ENCODE peak calls at places on chromosomes 3 and 15, in five cellular contexts. K is RWPE2, P is choroid plexus epithelial cell, J is progenitor cell of endocrine pancreas, L is endothelial cell. W is an unnamed sample.
A peak's percentile ranks its signal among the peaks of the same experiment; 100 is the strongest.

GRCh38 chr15:98898122-98898521 is 109.5 kb downstream of the PGPEP1L start:
- DNase-seq in P (no peak), K (no peak), L (no peak), J (no peak), W (no peak)

GRCh38 chr3:54818942-54819341 is 108.9 kb downstream of the LRTM1 start:
- DNase-seq in J (no peak), K (no peak), P (no peak), L (no peak), W (no peak)

GRCh38 chr15:69807752-69808151 is 290.0 kb downstream of the TLE3 start:
- DNase-seq in J (no peak), L (no peak), P (peak; percentile 63), K (no peak), W (peak; percentile 92)

GRCh38 chr15:58918239-58918638 is 15.2 kb downstream of the SLTM start:
- DNase-seq in J (no peak), L (no peak), K (no peak), P (no peak), W (no peak)

GRCh38 chr15:48866141-48866563 is 11.8 kb upstream of the EID1 start:
- DNase-seq in L (no peak), K (no peak), P (no peak), J (no peak), W (no peak)

GRCh38 chr3:6528951-6529350 is 332.0 kb upstream of the GRM7 start:
- DNase-seq in P (no peak), L (no peak), J (no peak), K (no peak), W (no peak)

GRCh38 chr3:15345051-15345607 is 12.7 kb upstream of the SH3BP5 start:
- DNase-seq in L (no peak), K (no peak), J (no peak), P (no peak), W (no peak)

GRCh38 chr3:135145581-135145980 is 350.5 kb downstream of the EPHB1 start:
- DNase-seq in P (no peak), K (no peak), L (no peak), J (no peak), W (no peak)

GRCh38 chr15:90903733-90904536 is 833 bp downstream of the MAN2A2 start:
- DNase-seq in K (no peak), P (peak; percentile 13), L (peak; percentile 33), J (no peak), W (no peak)

GRCh38 chr3:97037294-97037943 is 223.0 kb downstream of the EPHA6 start:
- DNase-seq in P (no peak), J (no peak), L (no peak), K (no peak), W (no peak)

GRCh38 chr15:45228931-45229330 is 23.1 kb upstream of the SLC28A2 start:
- DNase-seq in L (no peak), J (no peak), K (no peak), P (no peak), W (no peak)

GRCh38 chr3:179723617-179724016 is 70.8 kb downstream of the USP13 start:
- DNase-seq in J (no peak), K (no peak), P (no peak), L (no peak), W (no peak)

GRCh38 chr3:117628896-117629295 is 919.3 kb downstream of the TUSC7 start:
- DNase-seq in P (peak; percentile 97), J (no peak), L (no peak), K (no peak), W (peak; percentile 64)

GRCh38 chr3:171231361-171231760 is 204.8 kb upstream of the SLC2A2 start:
- DNase-seq in L (no peak), K (no peak), J (no peak), P (no peak), W (no peak)

GRCh38 chr15:48647963-48648362 is 2.5 kb upstream of the FBN1 start:
- DNase-seq in P (peak; percentile 71), K (no peak), J (no peak), L (peak; percentile 34), W (peak; percentile 8)

GRCh38 chr3:46664188-46664970 is 29.1 kb downstream of the ALS2CL start:
- DNase-seq in P (no peak), J (peak; percentile 6), K (no peak), L (no peak), W (no peak)

GRCh38 chr3:17505856-17506255 is 236.6 kb downstream of the TBC1D5 start:
- DNase-seq in J (no peak), L (no peak), P (peak; percentile 57), K (no peak), W (no peak)

GRCh38 chr3:146491303-146491702 is 21.9 kb upstream of the PLSCR2 start:
- DNase-seq in P (peak; percentile 53), J (no peak), K (no peak), L (no peak), W (peak; percentile 68)

GRCh38 chr3:126288314-126288713 is 68.9 kb downstream of the KLF15 start:
- DNase-seq in J (no peak), P (no peak), K (no peak), L (peak; percentile 23), W (no peak)

GRCh38 chr3:63914312-63914711 is 2.1 kb upstream of the SCAANT1 start:
- DNase-seq in P (peak; percentile 80), K (no peak), L (no peak), J (no peak), W (peak; percentile 56)

GRCh38 chr3:99637041-99637380 is 1.4 kb upstream of the COL8A1 start:
- DNase-seq in P (peak; percentile 87), K (no peak), L (no peak), J (no peak), W (peak; percentile 79)

GRCh38 chr3:158570999-158571702 is at the start of gene MLF1:
- DNase-seq in P (peak; percentile 97), L (peak; percentile 97), J (peak; percentile 95), K (peak; percentile 93), W (peak; percentile 96)

GRCh38 chr3:158574646-158575045 is 3.7 kb downstream of the MLF1 start:
- DNase-seq in K (no peak), L (no peak), J (no peak), P (no peak), W (no peak)

GRCh38 chr3:158572766-158573060 is 1.7 kb downstream of the MLF1 start:
- DNase-seq in K (no peak), L (no peak), P (no peak), J (no peak), W (no peak)

GRCh38 chr3:158571969-158572765 is 1.2 kb downstream of the MLF1 start:
- DNase-seq in K (no peak), J (no peak), P (no peak), L (no peak), W (no peak)

GRCh38 chr3:158573714-158574113 is 2.7 kb downstream of the MLF1 start:
- DNase-seq in L (no peak), K (no peak), J (no peak), P (peak; percentile 15), W (no peak)
- TF ChIP-seq CTCF in L (no peak), K (no peak), J (no peak), P (no peak), W (no peak)

DNA sequence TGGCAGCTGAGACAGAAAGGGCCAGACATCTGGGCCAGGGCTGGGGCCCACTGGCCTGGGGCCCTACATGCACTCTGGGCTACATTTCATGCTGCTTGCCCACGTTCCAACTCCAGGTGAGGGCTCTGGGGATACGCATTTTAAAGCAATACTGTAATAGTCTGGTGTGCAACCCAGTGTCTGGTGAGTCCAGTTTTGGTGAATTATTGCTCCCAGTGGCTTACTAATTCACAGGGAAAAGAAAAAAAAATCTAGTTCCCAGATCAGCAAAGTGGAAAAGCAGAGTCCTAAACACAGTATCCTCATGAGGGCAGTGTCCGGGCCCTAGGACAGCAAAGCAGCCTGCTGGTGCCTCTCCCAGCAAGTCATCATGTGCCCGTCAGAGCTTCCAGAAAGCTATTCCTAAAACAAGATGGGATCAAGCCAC is 82.4 kb downstream of the CCNL1 start:
- DNase-seq in J (no peak), L (no peak), K (no peak), P (no peak), W (no peak)
- TF ChIP-seq CTCF in J (no peak), L (no peak), K (no peak), P (peak; percentile 22), W (no peak)

DNA sequence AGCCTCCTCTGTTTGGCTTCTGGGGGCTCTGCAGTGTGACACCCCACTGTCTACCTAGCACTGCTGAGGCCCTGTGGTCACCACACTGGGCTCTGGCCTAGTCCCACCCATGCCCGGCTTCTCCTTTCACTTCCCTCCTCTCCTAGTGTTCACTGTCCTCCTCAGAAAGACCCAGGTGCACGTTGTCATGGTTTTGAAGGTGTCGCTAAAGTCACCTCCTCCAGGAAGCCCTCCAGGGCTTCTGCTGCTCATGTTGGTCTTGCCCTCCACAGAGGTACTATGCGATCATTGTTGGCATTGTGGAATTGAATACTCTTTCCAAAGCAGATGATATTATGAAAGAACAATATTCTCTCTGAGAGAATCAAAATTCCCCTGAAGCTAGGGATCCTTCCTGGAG is 163.5 kb downstream of the GABRG3 start:
- DNase-seq in P (no peak), J (no peak), K (no peak), L (no peak), W (no peak)
- TF ChIP-seq CTCF in P (no peak), J (no peak), K (no peak), L (no peak), W (no peak)

GRCh38 chr15:65517866-65518207 is 348 bp upstream of the DPP8 start:
- DNase-seq in P (no peak), K (no peak), J (no peak), L (no peak), W (no peak)
- TF ChIP-seq CTCF in P (no peak), K (peak; percentile 98), J (peak; percentile 3), L (no peak), W (no peak)

GRCh38 chr15:74172751-74173544 is 562 bp upstream of the ISLR start:
- DNase-seq in J (no peak), L (no peak), P (peak; percentile 89), K (peak; percentile 51), W (no peak)
- TF ChIP-seq CTCF in J (no peak), L (no peak), P (peak; percentile 24), K (no peak), W (no peak)

GRCh38 chr15:52481915-52482314 is 46.8 kb downstream of the MYO5A start:
- DNase-seq in J (no peak), L (no peak), K (no peak), P (peak; percentile 92), W (no peak)

GRCh38 chr15:52485290-52485689 is 43.4 kb downstream of the MYO5A start:
- DNase-seq in K (no peak), L (no peak), J (no peak), P (no peak), W (no peak)

GRCh38 chr15:52483712-52484111 is 45.0 kb downstream of the MYO5A start:
- DNase-seq in J (no peak), K (no peak), L (no peak), P (peak; percentile 62), W (peak; percentile 46)

GRCh38 chr15:52486003-52486996 is 42.4 kb downstream of the MYO5A start:
- DNase-seq in P (no peak), K (no peak), J (no peak), L (no peak), W (no peak)

GRCh38 chr15:52480990-52481389 is 47.7 kb downstream of the MYO5A start:
- DNase-seq in L (no peak), J (no peak), K (no peak), P (no peak), W (no peak)
- TF ChIP-seq CTCF in L (no peak), J (no peak), K (no peak), P (no peak), W (no peak)

GRCh38 chr15:100869151-100869999 is 10.3 kb upstream of the ALDH1A3 start:
- DNase-seq in P (no peak), K (no peak), J (no peak), L (peak; percentile 41), W (no peak)
- TF ChIP-seq CTCF in P (peak; percentile 65), K (peak; percentile 60), J (peak; percentile 53), L (peak; percentile 86), W (peak; percentile 29)

GRCh38 chr15:37733628-37734027 is 200.8 kb upstream of the TMCO5A start:
- DNase-seq in L (no peak), K (no peak), P (peak; percentile 10), J (no peak), W (no peak)
- TF ChIP-seq CTCF in L (no peak), K (no peak), P (no peak), J (no peak), W (no peak)